ENCODE peak calls at places on chromosomes 11 and 22, in eight cellular contexts. L is central memory CD4-positive, alpha-beta T cell; I is A549; X is HFF-Myc; O is NCI-H774; Y is RWPE1; U is substantia nigra; S is activated T-cell treated with anti-CD3 and anti-CD28 coated beads, Interleukin-2, amount 50 U/mL, for 72 hours. R is an unnamed sample.

GRCh38 chr11:1336836-1337646 is 27.6 kb upstream of the TOLLIP start:
- DNase-seq in O (no peak), X (no peak), U (no peak), L (peak), Y (peak), S (peak), I (no peak), R (peak)

GRCh38 chr22:47810505-47811500 is 1048.4 kb downstream of the TBC1D22A start:
- DNase-seq in I (no peak), O (no peak), X (no peak), S (no peak), Y (no peak), L (no peak), U (no peak), R (no peak)

GRCh38 chr11:12066799-12067508 is 43.4 kb upstream of the MICAL2 start:
- DNase-seq in O (no peak), L (no peak), X (peak), U (no peak), S (no peak), I (no peak), Y (no peak), R (no peak)

GRCh38 chr11:107856180-107856980 is 2.2 kb downstream of the SLC35F2 start:
- DNase-seq in X (no peak), O (no peak), U (no peak), Y (no peak), L (no peak), S (no peak), I (no peak), R (no peak)

GRCh38 chr11:102730036-102730815 is 5.5 kb upstream of the MMP8 start:
- DNase-seq in L (no peak), S (no peak), Y (no peak), O (no peak), I (no peak), X (peak), U (no peak), R (no peak)

GRCh38 chr22:48654492-48654891 is 1173.2 kb downstream of the BRD1 start:
- DNase-seq in L (no peak), U (no peak), I (no peak), S (no peak), O (no peak), Y (no peak), X (no peak), R (no peak)

GRCh38 chr11:44959064-44959463 is 8.4 kb upstream of the TP53I11 start:
- DNase-seq in S (no peak), O (no peak), X (no peak), Y (no peak), I (no peak), L (no peak), U (no peak), R (no peak)

GRCh38 chr11:2314525-2315394 is 12.9 kb downstream of the TSPAN32 start:
- DNase-seq in S (no peak), Y (no peak), X (peak), L (no peak), U (peak), O (no peak), I (no peak), R (no peak)

GRCh38 chr11:37861671-37862070 is 1263.6 kb upstream of the RAG2 start:
- DNase-seq in L (no peak), X (no peak), U (no peak), I (no peak), O (peak), S (no peak), Y (no peak), R (no peak)

GRCh38 chr11:120147094-120147949 is 9.4 kb upstream of the TRIM29 start:
- DNase-seq in U (no peak), S (no peak), I (no peak), Y (no peak), L (no peak), O (no peak), X (no peak), R (no peak)

GRCh38 chr11:128552783-128553661 is 34.3 kb downstream of the ETS1 start:
- DNase-seq in O (no peak), I (no peak), S (peak), L (peak), U (peak), Y (peak), X (no peak), R (peak)

GRCh38 chr11:119689318-119689717 is 39.7 kb downstream of the NECTIN1 start:
- DNase-seq in Y (no peak), S (no peak), I (no peak), L (no peak), X (no peak), U (no peak), O (no peak), R (no peak)

GRCh38 chr11:8731647-8732188 is 49.1 kb downstream of the RPL27A start:
- DNase-seq in S (no peak), U (no peak), I (no peak), X (no peak), L (no peak), O (no peak), Y (no peak), R (no peak)

GRCh38 chr11:62958547-62959071 is 26.2 kb downstream of the SLC22A6 start:
- DNase-seq in U (no peak), L (no peak), X (peak), O (no peak), Y (no peak), S (no peak), I (no peak), R (no peak)

GRCh38 chr11:119759324-119759723 is 30.3 kb upstream of the NECTIN1 start:
- DNase-seq in O (no peak), X (peak), S (no peak), Y (peak), U (no peak), L (no peak), I (no peak), R (no peak)

GRCh38 chr11:884578-885070 is 26.0 kb downstream of the CHID1 start:
- DNase-seq in Y (no peak), O (no peak), U (no peak), S (no peak), L (no peak), X (no peak), I (no peak), R (no peak)

GRCh38 chr11:60563553-60564235 is 48.5 kb downstream of the MS4A13 start:
- DNase-seq in S (no peak), L (no peak), Y (no peak), U (no peak), O (no peak), I (no peak), X (peak), R (no peak)

GRCh38 chr11:60469723-60470122 is 14.1 kb downstream of the MS4A1 start:
- DNase-seq in O (no peak), X (no peak), L (no peak), S (no peak), I (no peak), Y (no peak), U (no peak), R (no peak)

GRCh38 chr22:49604732-49605302 is 222.9 kb downstream of the BRD1 start:
- DNase-seq in S (no peak), U (no peak), X (no peak), Y (no peak), L (no peak), I (no peak), O (no peak), R (no peak)

GRCh38 chr22:30204015-30204741 is 42.4 kb downstream of the LIF start:
- DNase-seq in U (no peak), S (no peak), X (no peak), Y (no peak), O (no peak), I (no peak), L (no peak), R (peak)

GRCh38 chr11:128582496-128583366 is 4.6 kb downstream of the ETS1 start:
- DNase-seq in O (no peak), X (peak), S (no peak), U (no peak), L (no peak), Y (peak), I (peak), R (no peak)

GRCh38 chr11:108973402-108974119 is 308.7 kb downstream of the DDX10 start:
- DNase-seq in O (no peak), I (peak), U (no peak), S (no peak), L (no peak), X (peak), Y (peak), R (no peak)

GRCh38 chr11:18393581-18394299 is 623 bp upstream of the LDHA start:
- DNase-seq in S (peak), U (no peak), Y (no peak), X (no peak), L (no peak), O (no peak), I (peak), R (peak)

GRCh38 chr11:119728651-119729580 is at the start of gene NECTIN1:
- DNase-seq in L (peak), X (peak), Y (peak), U (peak), O (peak), S (peak), I (peak), R (peak)

GRCh38 chr11:61899146-61899841 is 7.9 kb upstream of the FADS3 start:
- DNase-seq in Y (peak), I (peak), X (peak), L (peak), U (peak), S (peak), O (peak), R (peak)

GRCh38 chr11:47296045-47296444 is 26.1 kb downstream of the MADD start:
- DNase-seq in O (peak), S (no peak), Y (no peak), X (no peak), U (no peak), I (no peak), L (no peak), R (no peak)

GRCh38 chr11:77967753-77968152 is 26.7 kb downstream of the INTS4 start:
- DNase-seq in O (no peak), Y (no peak), L (no peak), I (no peak), X (no peak), S (no peak), U (no peak), R (no peak)

GRCh38 chr11:113260096-113260425 is 54.3 kb upstream of the TTC12 start:
- DNase-seq in I (no peak), L (no peak), Y (no peak), X (no peak), U (no peak), O (no peak), S (no peak), R (no peak)

GRCh38 chr22:50729391-50730012 is 8.5 kb upstream of the ACR start:
- DNase-seq in O (no peak), U (no peak), L (no peak), S (no peak), Y (no peak), I (no peak), X (no peak), R (no peak)

GRCh38 chr11:44634401-44635281 is 69.2 kb downstream of the CD82 start:
- DNase-seq in Y (peak), U (peak), O (peak), I (peak), L (no peak), X (peak), S (no peak), R (no peak)

GRCh38 chr11:27362749-27363575 is at the start of gene CCDC34:
- DNase-seq in I (peak), Y (peak), X (peak), L (peak), U (peak), S (peak), O (peak), R (peak)

GRCh38 chr11:46006418-46007070 is 84.1 kb downstream of the LARGE2 start:
- DNase-seq in O (peak), S (peak), I (peak), Y (peak), L (peak), U (no peak), X (peak), R (peak)

GRCh38 chr11:105211806-105212531 is 72.4 kb upstream of the CARD18 start:
- DNase-seq in Y (no peak), L (no peak), X (no peak), O (no peak), U (no peak), I (no peak), S (no peak), R (no peak)

GRCh38 chr11:59550368-59550841 is 39.1 kb downstream of the OR4D9 start:
- DNase-seq in Y (peak), S (peak), L (peak), U (peak), X (peak), I (peak), O (peak), R (peak)

GRCh38 chr11:26974068-26974790 is 19.7 kb upstream of the FIBIN start:
- DNase-seq in O (no peak), I (no peak), X (peak), L (no peak), S (no peak), U (no peak), Y (no peak), R (no peak)

GRCh38 chr11:2940166-2940929 is 11.1 kb upstream of the PHLDA2 start:
- DNase-seq in S (peak), Y (peak), I (peak), X (no peak), L (no peak), O (no peak), U (no peak), R (no peak)

GRCh38 chr22:37330200-37331033 is 48.1 kb downstream of the CYTH4 start:
- DNase-seq in Y (peak), I (peak), L (peak), S (peak), U (no peak), O (no peak), X (peak), R (peak)